ENCODE peak calls at places on chromosome 6, in four cellular contexts. A, H, X and O are unnamed samples.
A peak's percentile ranks its signal among the peaks of the same experiment; 100 is the strongest.

GRCh38 chr6:51753635-51754034 is 333.8 kb downstream of the PKHD1 start:
- DNase-seq in X (no peak), A (peak; percentile 38), H (peak; percentile 78), O (no peak)

GRCh38 chr6:11766056-11766455 is 12.5 kb downstream of the ADTRP start:
- DNase-seq in H (no peak), A (peak; percentile 69), X (no peak), O (no peak)

GRCh38 chr6:74638467-74638866 is 567.4 kb downstream of the COL12A1 start:
- DNase-seq in H (no peak), A (no peak), X (no peak), O (no peak)

GRCh38 chr6:140269766-140270165 is 895.3 kb upstream of the CITED2 start:
- DNase-seq in X (no peak), H (no peak), A (no peak), O (no peak)

GRCh38 chr6:154937306-154938244 is 57.5 kb upstream of the TIAM2 start:
- DNase-seq in X (no peak), H (peak; percentile 31), A (no peak), O (no peak)

GRCh38 chr6:170279426-170279825 is 11.5 kb downstream of the DLL1 start:
- DNase-seq in X (no peak), A (no peak), H (no peak), O (no peak)

GRCh38 chr6:21128601-21129000 is 464.9 kb upstream of the SOX4 start:
- DNase-seq in A (no peak), X (no peak), H (no peak), O (no peak)

GRCh38 chr6:11324453-11325023 is 92.1 kb upstream of the NEDD9 start:
- DNase-seq in X (no peak), A (no peak), H (no peak), O (peak; percentile 61)

GRCh38 chr6:116553451-116553850 is at the start of gene CALHM4:
- DNase-seq in H (no peak), A (no peak), X (no peak), O (no peak)

GRCh38 chr6:165222315-165223025 is 86.9 kb downstream of the C6orf118 start:
- DNase-seq in A (no peak), X (no peak), H (no peak), O (no peak)

GRCh38 chr6:105981888-105982358 is 104.2 kb upstream of the PRDM1 start:
- DNase-seq in H (no peak), X (no peak), A (no peak), O (no peak)

GRCh38 chr6:19502301-19502700 is 334.9 kb upstream of the ID4 start:
- DNase-seq in X (no peak), H (no peak), A (no peak), O (no peak)

GRCh38 chr6:167721291-167721690 is 105.4 kb upstream of the AFDN start:
- DNase-seq in H (no peak), X (no peak), A (no peak), O (no peak)

GRCh38 chr6:1163501-1163900 is 148.4 kb upstream of the FOXQ1 start:
- DNase-seq in A (no peak), X (no peak), H (no peak), O (no peak)

GRCh38 chr6:44012078-44012493 is 115.2 kb downstream of the MRPL14 start:
- DNase-seq in A (peak; percentile 40), H (no peak), X (no peak), O (no peak)

GRCh38 chr6:43334466-43335095 is 26.0 kb upstream of the CRIP3 start:
- DNase-seq in H (no peak), A (peak; percentile 74), X (peak; percentile 18), O (no peak)

GRCh38 chr6:53608386-53608785 is 57.2 kb downstream of the KLHL31 start:
- DNase-seq in X (no peak), A (no peak), H (no peak), O (no peak)

DNA sequence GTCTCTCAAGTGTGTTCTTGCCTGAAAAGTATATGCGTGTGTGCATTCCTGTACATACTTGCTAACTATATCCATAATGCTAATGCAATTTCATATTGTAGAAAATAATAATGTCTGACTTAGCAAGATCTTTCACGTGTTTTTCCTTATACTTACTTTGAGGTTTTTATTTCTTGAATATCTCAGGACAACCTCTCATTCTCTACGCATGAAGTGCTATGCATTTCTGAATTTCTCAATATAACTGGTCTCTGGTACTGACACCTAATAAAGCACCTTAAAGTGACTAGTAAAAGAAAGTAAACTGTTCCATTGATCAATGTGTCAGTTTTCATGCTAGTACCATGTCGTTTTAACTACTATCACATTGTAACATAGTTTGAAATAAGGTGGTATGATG is 589.9 kb upstream of the ADGRB3 start:
- DNase-seq in X (no peak), H (no peak), A (no peak), O (no peak)
- TF ChIP-seq USF1 in X (no peak), H (no peak), A (no peak), O (no peak)

DNA sequence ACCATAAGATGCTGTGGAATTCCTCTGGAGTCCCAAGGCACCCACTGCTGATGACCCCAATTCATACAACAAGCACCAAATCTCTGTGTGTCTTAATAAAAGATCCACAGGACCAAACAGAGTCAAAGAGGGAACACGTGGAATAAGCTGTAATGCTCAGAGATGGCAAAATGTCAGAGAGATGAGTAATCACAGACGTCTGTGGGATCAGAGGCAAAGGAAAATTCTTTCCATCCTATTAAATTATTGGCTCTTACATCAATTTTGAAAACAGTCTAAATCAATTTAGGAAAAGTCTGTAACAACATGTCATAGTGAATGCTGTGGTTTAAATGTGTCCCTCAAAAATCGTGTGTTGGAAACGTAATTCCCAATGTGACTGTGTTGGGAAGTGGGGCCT is 17.5 kb upstream of the SAMD3 start:
- DNase-seq in X (no peak), H (no peak), A (no peak), O (no peak)
- TF ChIP-seq USF1 in X (peak; percentile 16), H (no peak), A (no peak), O (no peak)

GRCh38 chr6:17484201-17484606 is 90.8 kb downstream of the CAP2 start:
- DNase-seq in X (no peak), H (no peak), A (no peak), O (no peak)
- TF ChIP-seq USF1 in X (no peak), H (no peak), A (no peak), O (no peak)

DNA sequence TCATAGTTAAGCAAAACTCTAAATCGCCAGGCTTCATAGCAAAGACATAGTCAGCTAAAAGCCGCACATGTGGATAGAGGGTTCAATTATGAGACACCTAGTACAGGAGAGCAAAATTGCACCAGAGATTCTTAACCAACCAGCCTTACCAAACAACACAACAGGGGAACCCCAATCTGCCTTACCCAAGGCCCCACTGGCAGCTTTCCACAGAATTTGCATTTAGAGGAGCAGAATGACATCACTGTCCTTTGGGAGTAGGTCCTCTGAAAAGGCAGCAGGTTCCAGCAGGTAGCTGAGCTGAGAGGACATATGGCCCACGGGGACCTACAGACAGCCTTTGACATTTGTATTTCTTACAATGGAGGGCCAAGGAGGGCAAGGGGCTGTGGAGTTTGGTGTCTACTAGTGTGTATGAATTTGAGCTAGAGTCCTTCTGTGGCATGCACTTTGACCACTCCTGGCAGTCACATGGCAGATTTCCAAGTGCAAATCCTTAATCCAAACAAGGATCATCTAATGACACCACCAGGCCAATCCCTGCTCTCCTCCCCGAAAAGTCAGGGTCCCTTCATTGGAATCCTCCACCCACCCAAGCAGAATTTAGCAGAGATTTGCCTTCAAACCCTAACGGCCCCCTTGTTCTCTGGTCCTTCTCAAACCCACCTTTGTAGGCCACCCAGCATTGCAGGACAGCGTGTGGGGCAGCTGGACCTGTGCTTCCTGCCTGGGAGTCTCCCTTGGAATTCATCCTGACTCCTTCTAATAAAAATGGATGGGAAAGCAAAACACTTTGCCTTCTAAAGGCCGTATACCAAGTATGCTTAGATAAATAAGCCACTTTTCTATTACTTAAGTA is 171.2 kb upstream of the SUPT3H start:
- DNase-seq in H (no peak), A (no peak), X (no peak), O (peak; percentile 75)
- TF ChIP-seq USF1 in H (no peak), A (no peak), X (no peak), O (no peak)

GRCh38 chr6:135440087-135440792 is 57.3 kb downstream of the AHI1 start:
- DNase-seq in X (no peak), H (no peak), A (no peak), O (no peak)
- TF ChIP-seq USF1 in X (no peak), H (no peak), A (no peak), O (no peak)